ENCODE peak calls at places on chromosomes 5 and 9, in seven cellular contexts. W is aorta; T is PC-3; V is lower lobe of right lung; K is pancreas; X is naive B cell; M is activated CD4-positive, CD25-positive, alpha-beta regulatory T cell treated with anti-CD3 and anti-CD28 coated beads, Interleukin-2, amount 50 U/mL, for 24 hours. R is an unnamed sample.

GRCh38 chr9:107732781-107733529 is 243.4 kb upstream of the KLF4 start:
- ATAC-seq in W (peak), T (peak), V (peak), K (peak), X (no peak), M (no peak), R (peak)

GRCh38 chr5:141858084-141858765 is 20.0 kb downstream of the PCDH1 start:
- ATAC-seq in W (no peak), T (no peak), V (peak), K (peak), X (no peak), M (no peak), R (no peak)

GRCh38 chr5:90558344-90559192 is at the start of gene ADGRV1:
- ATAC-seq in W (peak), T (peak), V (peak), K (peak), X (peak), M (peak), R (peak)

GRCh38 chr9:134944351-134944802 is 26.7 kb upstream of the FCN1 start:
- ATAC-seq in W (peak), T (no peak), V (peak), K (no peak), X (no peak), M (no peak), R (peak)

GRCh38 chr5:141785135-141785534 is 93.1 kb downstream of the PCDH1 start:
- ATAC-seq in W (no peak), T (no peak), V (no peak), K (no peak), X (no peak), M (no peak), R (no peak)

GRCh38 chr5:26737763-26738162 is 300.6 kb downstream of the CDH9 start:
- ATAC-seq in W (no peak), T (peak), V (no peak), K (no peak), X (no peak), M (no peak), R (no peak)

GRCh38 chr9:107064378-107064777 is 201.4 kb downstream of the ZNF462 start:
- ATAC-seq in W (no peak), T (no peak), V (no peak), K (no peak), X (no peak), M (no peak), R (no peak)

GRCh38 chr5:89901983-89902382 is 507.6 kb downstream of the CETN3 start:
- ATAC-seq in W (peak), T (no peak), V (no peak), K (no peak), X (no peak), M (no peak), R (peak)

GRCh38 chr9:77605449-77606220 is 42.5 kb downstream of the GNA14 start:
- ATAC-seq in W (no peak), T (no peak), V (no peak), K (no peak), X (no peak), M (no peak), R (no peak)

GRCh38 chr5:32168460-32169033 is 5.6 kb downstream of the GOLPH3 start:
- ATAC-seq in W (peak), T (no peak), V (no peak), K (no peak), X (no peak), M (no peak), R (peak)

GRCh38 chr9:130129425-130130061 is 42.7 kb upstream of the NCS1 start:
- ATAC-seq in W (no peak), T (peak), V (peak), K (no peak), X (no peak), M (peak), R (peak)

GRCh38 chr5:5360878-5361520 is 61.5 kb upstream of the ICE1 start:
- ATAC-seq in W (no peak), T (no peak), V (no peak), K (no peak), X (no peak), M (no peak), R (no peak)

GRCh38 chr5:16577677-16578076 is 39.1 kb downstream of the RETREG1 start:
- ATAC-seq in W (no peak), T (no peak), V (no peak), K (no peak), X (no peak), M (no peak), R (no peak)

GRCh38 chr5:74107899-74108298 is 481.9 kb downstream of the ARHGEF28 start:
- ATAC-seq in W (no peak), T (no peak), V (no peak), K (no peak), X (no peak), M (no peak), R (peak)

GRCh38 chr5:37772255-37772654 is 67.6 kb downstream of the GDNF start:
- ATAC-seq in W (no peak), T (no peak), V (no peak), K (no peak), X (no peak), M (no peak), R (no peak)

GRCh38 chr5:39543335-39543734 is 118.6 kb upstream of the DAB2 start:
- ATAC-seq in W (no peak), T (no peak), V (no peak), K (no peak), X (no peak), M (no peak), R (no peak)

GRCh38 chr9:22237497-22238363 is 208.9 kb upstream of the DMRTA1 start:
- ATAC-seq in W (no peak), T (peak), V (peak), K (peak), X (no peak), M (peak), R (peak)

GRCh38 chr9:11016081-11016480 is 403.3 kb upstream of the PTPRD start:
- ATAC-seq in W (no peak), T (peak), V (no peak), K (no peak), X (no peak), M (no peak), R (no peak)

R was measured in gastroesophageal sphincter.